ENCODE peak calls at places on chromosomes 13 and 19, in ten cellular contexts. C, Y, N, P, H, Q, Z, O, D and A are unnamed samples.

GRCh38 chr13:76148926-76149325 is 512.8 kb downstream of the LMO7 start:
- DNase-seq in C (no peak), Y (no peak), N (no peak), P (no peak), H (peak), Q (no peak), Z (no peak), O (no peak), D (peak), A (no peak)

GRCh38 chr13:92158335-92158734 is 759.9 kb downstream of the GPC5 start:
- DNase-seq in C (no peak), Y (no peak), N (no peak), P (no peak), H (peak), Q (no peak), Z (no peak), O (no peak), D (no peak), A (no peak)

GRCh38 chr19:16509141-16510061 is 13.2 kb downstream of the C19orf44 start:
- DNase-seq in C (no peak), Y (no peak), N (no peak), P (no peak), H (no peak), Q (peak), Z (no peak), O (no peak), D (no peak), A (no peak)

GRCh38 chr13:78598933-78599332 is 4.4 kb downstream of the POU4F1 start:
- DNase-seq in C (no peak), Y (no peak), N (no peak), P (no peak), H (no peak), Q (no peak), Z (no peak), O (no peak), D (no peak), A (no peak)

GRCh38 chr19:18021121-18021755 is 13.3 kb downstream of the ARRDC2 start:
- DNase-seq in C (no peak), Y (peak), N (no peak), P (no peak), H (peak), Q (peak), Z (peak), O (peak), D (no peak), A (no peak)

GRCh38 chr13:111388851-111389500 is 68.5 kb downstream of the TEX29 start:
- DNase-seq in C (no peak), Y (no peak), N (no peak), P (no peak), H (no peak), Q (no peak), Z (no peak), O (no peak), D (no peak), A (no peak)

GRCh38 chr13:78060966-78061365 is 142.3 kb upstream of the EDNRB start:
- DNase-seq in C (no peak), Y (no peak), N (no peak), P (peak), H (no peak), Q (no peak), Z (no peak), O (no peak), D (no peak), A (no peak)

GRCh38 chr19:15195381-15195964 is 5.3 kb downstream of the NOTCH3 start:
- DNase-seq in C (peak), Y (no peak), N (no peak), P (peak), H (peak), Q (peak), Z (peak), O (no peak), D (no peak), A (peak)

GRCh38 chr19:35013820-35014754 is 14.0 kb downstream of the GRAMD1A start:
- DNase-seq in C (no peak), Y (no peak), N (no peak), P (no peak), H (no peak), Q (no peak), Z (no peak), O (no peak), D (no peak), A (no peak)

GRCh38 chr19:49570138-49570856 is 10.1 kb downstream of the NOSIP start:
- DNase-seq in C (peak), Y (no peak), N (peak), P (peak), H (peak), Q (peak), Z (no peak), O (peak), D (peak), A (peak)

GRCh38 chr13:41186481-41186880 is 7.9 kb downstream of the KBTBD7 start:
- DNase-seq in C (no peak), Y (no peak), N (no peak), P (no peak), H (no peak), Q (no peak), Z (no peak), O (no peak), D (no peak), A (no peak)

GRCh38 chr19:43596842-43597461 is 557 bp downstream of the ZNF576 start:
- DNase-seq in C (peak), Y (no peak), N (peak), P (no peak), H (peak), Q (no peak), Z (no peak), O (no peak), D (no peak), A (no peak)

GRCh38 chr19:49672131-49672919 is 4.7 kb upstream of the PRMT1 start:
- DNase-seq in C (peak), Y (peak), N (peak), P (peak), H (peak), Q (peak), Z (no peak), O (peak), D (no peak), A (peak)

GRCh38 chr19:40355975-40356680 is 7.6 kb downstream of the PLD3 start:
- DNase-seq in C (no peak), Y (no peak), N (no peak), P (no peak), H (no peak), Q (no peak), Z (no peak), O (peak), D (no peak), A (no peak)

GRCh38 chr19:47095707-47096704 is 17.6 kb downstream of the ZC3H4 start:
- DNase-seq in C (no peak), Y (peak), N (no peak), P (no peak), H (peak), Q (peak), Z (no peak), O (no peak), D (no peak), A (no peak)

GRCh38 chr13:75749407-75749806 is 113.3 kb downstream of the LMO7 start:
- DNase-seq in C (peak), Y (no peak), N (no peak), P (no peak), H (peak), Q (no peak), Z (peak), O (no peak), D (no peak), A (peak)

GRCh38 chr19:1648926-1649541 is 3.4 kb downstream of the TCF3 start:
- DNase-seq in C (no peak), Y (peak), N (peak), P (no peak), H (no peak), Q (no peak), Z (no peak), O (no peak), D (no peak), A (no peak)

GRCh38 chr13:28611654-28612131 is 47.2 kb upstream of the POMP start:
- DNase-seq in C (no peak), Y (no peak), N (no peak), P (no peak), H (peak), Q (no peak), Z (no peak), O (no peak), D (no peak), A (no peak)

GRCh38 chr13:43153436-43154082 is 130.2 kb downstream of the DNAJC15 start:
- DNase-seq in C (no peak), Y (no peak), N (no peak), P (no peak), H (peak), Q (no peak), Z (no peak), O (no peak), D (peak), A (no peak)

GRCh38 chr13:104111031-104111430 is 1044.8 kb upstream of the SLC10A2 start:
- DNase-seq in C (no peak), Y (no peak), N (no peak), P (no peak), H (peak), Q (no peak), Z (no peak), O (no peak), D (no peak), A (no peak)

GRCh38 chr19:14475251-14476073 is at the start of gene PTGER1:
- DNase-seq in C (peak), Y (peak), N (no peak), P (peak), H (peak), Q (no peak), Z (no peak), O (peak), D (no peak), A (peak)

GRCh38 chr19:32287086-32287485 is 58.3 kb upstream of the ZNF507 start:
- DNase-seq in C (no peak), Y (no peak), N (no peak), P (no peak), H (peak), Q (no peak), Z (no peak), O (no peak), D (no peak), A (no peak)

GRCh38 chr13:20528451-20528850 is 2.8 kb upstream of the CRYL1 start:
- DNase-seq in C (no peak), Y (no peak), N (no peak), P (no peak), H (no peak), Q (peak), Z (no peak), O (peak), D (no peak), A (no peak)

GRCh38 chr13:42880241-42880640 is 98.9 kb downstream of the FAM216B start:
- DNase-seq in C (no peak), Y (no peak), N (no peak), P (no peak), H (peak), Q (no peak), Z (no peak), O (no peak), D (no peak), A (no peak)

GRCh38 chr19:18479964-18480723 is 41.7 kb downstream of the ELL start:
- DNase-seq in C (no peak), Y (no peak), N (no peak), P (no peak), H (peak), Q (peak), Z (peak), O (no peak), D (peak), A (no peak)

GRCh38 chr13:97360610-97361009 is 73.4 kb upstream of the RAP2A start:
- DNase-seq in C (no peak), Y (no peak), N (no peak), P (no peak), H (no peak), Q (no peak), Z (no peak), O (no peak), D (no peak), A (no peak)

DNA sequence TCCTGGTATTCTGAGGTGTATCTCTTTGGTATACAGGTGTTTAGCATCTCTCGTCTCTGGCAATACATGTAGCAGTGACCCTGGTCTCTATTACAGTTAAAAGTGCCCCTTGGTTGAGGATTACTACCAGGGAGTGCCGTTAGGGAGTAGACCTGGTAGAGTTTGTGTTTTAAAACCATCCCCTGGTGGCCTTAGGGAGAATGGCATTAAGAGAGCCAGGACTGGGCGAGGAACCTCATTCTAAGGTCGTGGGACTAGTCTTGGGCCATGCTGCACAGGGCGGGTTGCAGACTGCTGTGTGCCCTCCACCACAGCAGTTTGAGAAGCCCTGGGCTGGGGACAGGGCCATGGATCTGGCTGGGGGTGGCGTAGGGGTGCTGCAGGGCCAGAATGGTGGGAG is 35.0 kb downstream of the B3GLCT start:
- DNase-seq in C (no peak), Y (no peak), N (no peak), P (peak), H (peak), Q (no peak), Z (no peak), O (no peak), D (no peak), A (no peak)
- TF ChIP-seq CTCF in C (peak), Y (no peak), N (no peak), P (peak), H (peak), Q (peak), Z (no peak), O (no peak), D (peak), A (peak)

GRCh38 chr19:30083125-30083681 is 141.2 kb downstream of the URI1 start:
- DNase-seq in C (no peak), Y (no peak), N (no peak), P (no peak), H (no peak), Q (no peak), Z (no peak), O (no peak), D (no peak), A (no peak)
- TF ChIP-seq CTCF in C (no peak), Y (no peak), N (no peak), P (no peak), H (no peak), Q (no peak), Z (no peak), O (no peak), D (no peak), A (no peak)

GRCh38 chr19:42216653-42217521 is 590 bp downstream of the DEDD2 start:
- DNase-seq in C (peak), Y (peak), N (peak), P (peak), H (no peak), Q (peak), Z (no peak), O (peak), D (no peak), A (peak)
- TF ChIP-seq CTCF in C (no peak), Y (no peak), N (no peak), P (no peak), H (no peak), Q (no peak), Z (no peak), O (no peak), D (no peak), A (no peak)

GRCh38 chr13:84651288-84651687 is 769.0 kb upstream of the SLITRK1 start:
- DNase-seq in C (no peak), Y (no peak), N (no peak), P (no peak), H (peak), Q (no peak), Z (no peak), O (no peak), D (no peak), A (no peak)

GRCh38 chr13:84653915-84654534 is 771.8 kb upstream of the SLITRK1 start:
- DNase-seq in C (no peak), Y (no peak), N (no peak), P (no peak), H (no peak), Q (no peak), Z (no peak), O (no peak), D (no peak), A (no peak)

GRCh38 chr13:84645196-84646071 is 763.2 kb upstream of the SLITRK1 start:
- DNase-seq in C (no peak), Y (no peak), N (no peak), P (no peak), H (peak), Q (no peak), Z (no peak), O (no peak), D (peak), A (no peak)

GRCh38 chr13:84649853-84650252 is 767.6 kb upstream of the SLITRK1 start:
- DNase-seq in C (no peak), Y (no peak), N (no peak), P (no peak), H (peak), Q (no peak), Z (no peak), O (no peak), D (no peak), A (no peak)

DNA sequence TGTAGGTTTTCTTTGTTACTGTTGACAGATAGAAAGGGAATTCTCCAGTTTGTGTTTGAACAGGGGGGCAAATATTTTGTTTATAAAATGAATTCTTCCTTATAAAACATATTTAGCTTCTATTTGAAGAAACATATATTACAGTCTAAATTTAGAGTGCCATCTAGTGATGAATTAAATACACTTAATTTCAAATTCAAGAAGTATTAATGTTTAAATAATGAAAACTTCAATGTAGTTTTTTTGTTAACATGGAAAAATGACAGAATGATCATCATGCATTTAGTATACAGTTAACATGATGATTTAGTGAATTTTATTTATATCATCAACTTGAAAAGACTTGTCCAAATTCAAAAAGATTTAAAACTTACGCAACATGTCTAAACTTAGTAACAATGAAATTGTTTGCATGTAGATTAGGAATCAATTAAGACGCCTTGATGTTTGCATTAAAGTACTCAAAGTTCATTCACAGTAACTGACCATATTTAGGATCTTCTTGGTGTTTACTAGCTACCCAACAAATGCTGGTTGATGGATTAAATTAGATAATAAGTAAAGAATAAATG is 765.9 kb upstream of the SLITRK1 start:
- DNase-seq in C (no peak), Y (no peak), N (no peak), P (no peak), H (peak), Q (no peak), Z (no peak), O (no peak), D (no peak), A (no peak)
- TF ChIP-seq CTCF in C (peak), Y (no peak), N (peak), P (no peak), H (peak), Q (peak), Z (peak), O (no peak), D (no peak), A (no peak)

GRCh38 chr13:25980255-25980654 is 71.6 kb downstream of the SHISA2 start:
- DNase-seq in C (peak), Y (no peak), N (no peak), P (peak), H (peak), Q (no peak), Z (no peak), O (no peak), D (no peak), A (peak)
- TF ChIP-seq CTCF in C (peak), Y (no peak), N (peak), P (peak), H (peak), Q (no peak), Z (peak), O (no peak), D (peak), A (peak)

DNA sequence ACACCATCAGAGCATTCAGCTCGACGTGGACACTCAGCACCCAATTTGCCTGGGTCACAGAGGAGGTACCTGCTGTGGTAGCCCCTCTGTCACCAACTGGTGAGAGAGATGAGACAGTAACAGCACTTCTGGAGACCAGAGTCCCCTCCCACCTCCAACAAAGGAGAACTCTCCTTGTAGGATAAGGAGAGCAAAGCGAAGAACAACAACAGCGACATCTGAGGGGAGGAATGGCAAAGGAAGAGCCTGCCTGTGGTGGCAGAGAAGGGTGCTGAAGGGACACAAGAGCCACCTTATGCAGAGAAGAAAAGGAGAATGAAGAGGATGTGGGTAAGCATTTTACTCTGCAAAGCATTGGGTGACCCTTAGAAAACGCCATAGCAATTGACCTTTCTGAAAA is 167.8 kb downstream of the ABCC4 start:
- DNase-seq in C (no peak), Y (no peak), N (no peak), P (peak), H (no peak), Q (no peak), Z (no peak), O (no peak), D (no peak), A (no peak)
- TF ChIP-seq CTCF in C (no peak), Y (no peak), N (no peak), P (no peak), H (no peak), Q (no peak), Z (no peak), O (no peak), D (no peak), A (no peak)

DNA sequence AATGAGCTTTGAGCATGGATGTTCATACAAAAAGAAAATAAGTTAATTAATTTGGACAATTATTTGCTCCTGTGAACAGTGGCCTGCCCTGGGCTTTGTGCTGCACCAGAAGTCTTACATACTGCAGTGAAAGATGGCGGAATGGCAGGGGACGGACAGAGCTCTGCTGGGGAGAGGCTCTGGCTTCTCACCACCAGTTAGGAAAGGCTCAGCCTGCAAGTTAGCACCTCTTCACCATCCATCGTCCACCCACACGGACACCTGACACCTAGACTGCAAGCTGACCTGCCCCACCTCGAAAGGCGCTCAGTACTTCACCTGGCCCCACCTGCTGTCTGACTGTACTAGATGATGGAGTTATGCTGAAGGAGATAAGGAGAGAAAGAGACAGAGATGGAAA is 203.9 kb upstream of the IRS2 start:
- DNase-seq in C (no peak), Y (no peak), N (no peak), P (no peak), H (no peak), Q (no peak), Z (no peak), O (no peak), D (no peak), A (no peak)
- TF ChIP-seq CTCF in C (no peak), Y (no peak), N (no peak), P (no peak), H (no peak), Q (no peak), Z (no peak), O (no peak), D (no peak), A (no peak)

DNA sequence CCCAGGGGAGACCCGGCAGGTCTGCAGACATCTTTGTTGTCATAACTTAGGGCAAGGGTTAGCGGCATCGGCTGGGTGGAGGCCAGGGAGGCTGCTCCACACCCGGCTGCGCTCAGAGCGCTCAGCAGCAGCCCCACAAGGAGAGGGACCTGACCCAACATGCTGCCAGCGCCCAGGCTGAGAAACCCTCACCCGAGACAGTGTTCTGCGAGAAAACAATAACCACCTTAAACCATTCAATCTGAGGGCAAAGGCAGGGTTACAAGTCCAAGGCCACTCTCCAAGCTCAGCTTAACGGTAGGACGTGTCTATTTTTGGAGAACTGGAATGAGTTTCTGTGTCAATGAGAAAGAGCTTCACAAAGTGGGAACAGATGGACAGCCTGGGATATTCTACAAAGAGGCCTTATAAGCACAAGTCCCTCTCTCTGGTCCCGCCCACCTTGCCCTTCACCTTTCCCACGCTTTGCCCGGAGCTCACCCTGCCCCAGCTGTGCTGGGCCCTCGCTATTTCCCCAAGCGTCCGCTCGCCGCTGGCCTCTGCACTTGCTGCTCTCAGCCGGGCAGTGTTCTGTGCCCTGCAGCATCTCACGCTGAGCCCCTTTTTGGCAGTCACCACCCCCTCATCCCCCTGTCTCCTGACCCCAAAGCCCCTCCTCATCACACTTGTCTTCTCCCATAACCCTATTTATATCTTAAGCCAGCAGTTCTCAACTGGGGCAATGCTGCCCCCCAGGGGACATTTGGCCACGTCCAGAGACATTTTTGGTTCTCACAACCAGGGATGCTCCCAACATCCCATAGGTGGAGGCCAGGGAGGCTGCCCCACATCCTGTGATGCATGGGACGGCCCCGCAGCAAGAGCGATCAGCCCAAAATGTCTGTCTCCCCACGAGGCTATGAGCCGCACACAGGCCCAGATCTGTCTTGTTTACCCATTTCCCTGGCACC is 17.6 kb downstream of the PPP1R12C start:
- DNase-seq in C (peak), Y (peak), N (no peak), P (peak), H (peak), Q (no peak), Z (no peak), O (no peak), D (no peak), A (peak)
- TF ChIP-seq CTCF in C (peak), Y (no peak), N (peak), P (peak), H (no peak), Q (no peak), Z (no peak), O (no peak), D (no peak), A (peak)